ENCODE peak calls at places on chromosomes 4 and X, in four cellular contexts. M, V, S and Y are unnamed samples.

GRCh38 chr4:15479089-15479912 is 9.6 kb downstream of the CC2D2A start:
- DNase-seq in M (peak; percentile 17), V (peak; percentile 91), S (peak; percentile 86), Y (peak; percentile 38)

GRCh38 chr4:140049924-140050681 is 103.9 kb downstream of the MAML3 start:
- DNase-seq in M (no peak), V (peak; percentile 35), S (no peak), Y (no peak)

GRCh38 chr4:189090174-189090814 is 850.4 kb upstream of the FRG1 start:
- DNase-seq in M (no peak), V (peak; percentile 28), S (peak; percentile 30), Y (no peak)

GRCh38 chr4:120921456-120922389 is 803 bp downstream of the PRDM5 start:
- DNase-seq in M (peak; percentile 9), V (peak; percentile 75), S (peak; percentile 50), Y (peak; percentile 32)

GRCh38 chr4:2954358-2955185 is 8.6 kb downstream of the NOP14 start:
- DNase-seq in M (peak; percentile 78), V (no peak), S (no peak), Y (no peak)

GRCh38 chrX:13647709-13648212 is 5.2 kb upstream of the TCEANC start:
- DNase-seq in M (no peak), V (peak; percentile 72), S (peak; percentile 27), Y (no peak)

GRCh38 chr4:70728096-70728495 is 6.3 kb downstream of the RUFY3 start:
- DNase-seq in M (no peak), V (peak; percentile 25), S (no peak), Y (no peak)

GRCh38 chrX:130086414-130087207 is 23.7 kb downstream of the ELF4 start:
- DNase-seq in M (peak; percentile 80), V (no peak), S (no peak), Y (no peak)

GRCh38 chrX:110167952-110168451 is 149.9 kb downstream of the AMMECR1 start:
- DNase-seq in M (no peak), V (no peak), S (peak; percentile 41), Y (peak; percentile 15)

GRCh38 chrX:153958605-153959004 is 13.0 kb downstream of the HCFC1 start:
- DNase-seq in M (no peak), V (no peak), S (no peak), Y (no peak)

GRCh38 chr4:14835288-14835687 is 167.0 kb upstream of the CPEB2 start:
- DNase-seq in M (no peak), V (no peak), S (no peak), Y (no peak)

GRCh38 chr4:188127157-188127874 is 11.9 kb upstream of the TRIML1 start:
- DNase-seq in M (no peak), V (peak; percentile 87), S (peak; percentile 58), Y (no peak)

GRCh38 chrX:25721564-25721963 is 416.6 kb upstream of the MAGEB18 start:
- DNase-seq in M (no peak), V (peak; percentile 0), S (no peak), Y (no peak)

GRCh38 chr4:10917475-10918103 is 233.0 kb upstream of the CLNK start:
- DNase-seq in M (no peak), V (peak; percentile 12), S (no peak), Y (no peak)

GRCh38 chr4:168614316-168615057 is 117.6 kb downstream of the PALLD start:
- DNase-seq in M (no peak), V (no peak), S (no peak), Y (no peak)

GRCh38 chr4:4712800-4713528 is 146.5 kb upstream of the MSX1 start:
- DNase-seq in M (no peak), V (peak; percentile 5), S (no peak), Y (no peak)

GRCh38 chr4:74094227-74094626 is 4.8 kb downstream of the CXCL2 start:
- DNase-seq in M (no peak), V (no peak), S (no peak), Y (no peak)

GRCh38 chr4:169800541-169800940 is 42.8 kb upstream of the HPF1 start:
- DNase-seq in M (no peak), V (no peak), S (no peak), Y (no peak)

GRCh38 chr4:122647656-122648055 is 26.8 kb upstream of the IL21 start:
- DNase-seq in M (no peak), V (no peak), S (no peak), Y (no peak)

GRCh38 chr4:40448875-40449274 is 113.7 kb downstream of the CHRNA9 start:
- DNase-seq in M (no peak), V (no peak), S (no peak), Y (no peak)

GRCh38 chr4:151169223-151169622 is 69.8 kb downstream of the RPS3A start:
- DNase-seq in M (no peak), V (peak; percentile 98), S (peak; percentile 93), Y (no peak)

GRCh38 chr4:126907389-126907788 is 725.4 kb upstream of the INTU start:
- DNase-seq in M (no peak), V (no peak), S (no peak), Y (no peak)

GRCh38 chrX:23578079-23578478 is 89.2 kb upstream of the PRDX4 start:
- DNase-seq in M (no peak), V (peak; percentile 16), S (peak; percentile 2), Y (no peak)

GRCh38 chrX:112803060-112803459 is 37.6 kb downstream of the AMOT start:
- DNase-seq in M (no peak), V (no peak), S (no peak), Y (no peak)

GRCh38 chrX:71509289-71509688 is 23.6 kb upstream of the OGT start:
- DNase-seq in M (no peak), V (no peak), S (no peak), Y (no peak)

GRCh38 chrX:7706032-7706431 is 136.9 kb upstream of the VCX start:
- DNase-seq in M (no peak), V (no peak), S (peak; percentile 3), Y (no peak)

GRCh38 chr4:37812713-37813112 is 13.8 kb upstream of the PGM2 start:
- DNase-seq in M (no peak), V (peak; percentile 60), S (peak; percentile 40), Y (no peak)

GRCh38 chr4:169730564-169730963 is 27.2 kb downstream of the HPF1 start:
- DNase-seq in M (no peak), V (no peak), S (no peak), Y (no peak)

GRCh38 chrX:130563476-130563875 is 161.7 kb downstream of the RBMX2 start:
- DNase-seq in M (no peak), V (no peak), S (no peak), Y (no peak)

GRCh38 chrX:23907106-23907495 is 637 bp downstream of the APOO start:
- DNase-seq in M (no peak), V (no peak), S (no peak), Y (no peak)

GRCh38 chr4:77010841-77011354 is 61.3 kb downstream of the SEPTIN11 start:
- DNase-seq in M (no peak), V (peak; percentile 93), S (peak; percentile 86), Y (no peak)

GRCh38 chrX:46819136-46819535 is 17.7 kb upstream of the RP2 start:
- DNase-seq in M (no peak), V (no peak), S (peak; percentile 30), Y (no peak)

GRCh38 chr4:105979506-105979905 is 84.2 kb downstream of the NPNT start:
- DNase-seq in M (no peak), V (peak; percentile 62), S (peak; percentile 56), Y (no peak)

GRCh38 chr4:69467797-69468196 is 27.9 kb downstream of the UGT2B4 start:
- DNase-seq in M (no peak), V (no peak), S (no peak), Y (no peak)

GRCh38 chr4:55008166-55009056 is 117.0 kb downstream of the KDR start:
- DNase-seq in M (peak; percentile 2), V (peak; percentile 16), S (no peak), Y (no peak)
- TF ChIP-seq CTCF in M (peak; percentile 59), V (peak; percentile 49), S (peak; percentile 70), Y (no peak)

DNA sequence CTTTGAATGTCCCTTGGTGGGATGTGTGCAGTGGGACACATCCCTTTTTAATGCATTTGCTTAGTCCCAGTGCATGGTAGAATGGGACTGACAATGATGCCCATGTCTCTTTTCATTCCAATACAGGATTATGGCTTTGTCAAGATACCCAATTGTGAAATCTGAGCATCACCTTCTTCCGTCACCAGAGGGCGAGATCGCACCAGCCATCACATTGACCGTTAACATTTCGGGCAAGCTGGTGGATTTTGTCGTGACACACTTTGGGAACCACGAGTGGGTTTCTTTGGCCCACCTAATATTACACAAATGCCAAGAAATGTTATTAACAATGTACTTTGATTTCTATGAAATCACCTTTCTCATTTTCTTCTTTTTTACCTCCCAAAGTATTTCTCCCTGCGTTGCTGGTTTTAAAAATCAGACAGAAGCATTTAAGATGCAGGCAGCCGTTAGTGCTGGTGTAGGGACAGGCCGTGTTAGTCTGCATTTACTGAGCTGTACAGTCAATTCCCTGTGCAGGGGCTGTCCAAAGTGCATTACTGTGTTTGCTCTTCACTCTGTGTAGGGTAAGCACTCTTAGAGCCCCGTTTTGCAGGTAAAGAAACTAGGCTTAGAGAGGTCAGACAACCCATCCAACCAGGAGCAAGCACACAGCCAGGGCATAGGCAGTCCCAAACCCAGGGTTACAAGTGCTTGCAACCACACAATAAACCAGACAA is 46.5 kb downstream of the CWH43 start:
- DNase-seq in M (no peak), V (peak; percentile 24), S (no peak), Y (no peak)
- TF ChIP-seq CTCF in M (peak; percentile 55), V (peak; percentile 68), S (peak; percentile 77), Y (no peak)

GRCh38 chr4:6107114-6107791 is 89.0 kb upstream of the C4orf50 start:
- DNase-seq in M (no peak), V (no peak), S (no peak), Y (no peak)

GRCh38 chr4:6106156-6106555 is 87.9 kb upstream of the C4orf50 start:
- DNase-seq in M (no peak), V (no peak), S (no peak), Y (no peak)

GRCh38 chr4:6107886-6108285 is 89.7 kb upstream of the C4orf50 start:
- DNase-seq in M (no peak), V (no peak), S (no peak), Y (no peak)

GRCh38 chr4:6105311-6105911 is 87.2 kb upstream of the C4orf50 start:
- DNase-seq in M (no peak), V (no peak), S (no peak), Y (no peak)

DNA sequence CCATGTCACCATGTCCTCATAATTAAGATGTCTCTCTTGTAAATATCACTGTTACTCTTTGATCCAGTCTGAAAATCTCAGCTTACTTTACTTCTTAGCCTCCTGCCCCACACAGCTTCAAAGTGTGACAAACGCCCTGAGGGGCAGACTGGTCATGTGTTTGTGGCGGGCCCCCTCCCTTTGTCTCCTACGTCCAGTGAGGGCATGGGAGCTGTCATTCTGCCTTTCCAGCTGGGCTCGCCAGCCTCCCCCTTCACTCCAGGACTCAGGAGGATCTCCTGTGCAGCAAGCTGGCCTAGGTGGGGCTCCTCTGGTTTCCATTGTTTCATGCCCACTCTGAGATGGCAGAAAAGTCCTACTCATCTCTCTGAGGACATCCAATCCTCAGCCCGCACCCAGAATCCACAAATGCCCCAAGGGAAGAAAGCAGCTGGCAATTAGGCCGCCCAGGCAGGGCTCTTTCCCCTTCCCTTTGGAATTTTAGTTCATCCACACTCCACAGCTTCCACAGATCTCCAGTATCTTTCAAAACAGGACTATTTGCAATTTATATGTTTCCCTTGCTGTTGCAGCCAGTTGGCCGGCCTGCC is 86.4 kb upstream of the C4orf50 start:
- DNase-seq in M (no peak), V (no peak), S (no peak), Y (no peak)
- TF ChIP-seq CTCF in M (no peak), V (no peak), S (no peak), Y (no peak)

DNA sequence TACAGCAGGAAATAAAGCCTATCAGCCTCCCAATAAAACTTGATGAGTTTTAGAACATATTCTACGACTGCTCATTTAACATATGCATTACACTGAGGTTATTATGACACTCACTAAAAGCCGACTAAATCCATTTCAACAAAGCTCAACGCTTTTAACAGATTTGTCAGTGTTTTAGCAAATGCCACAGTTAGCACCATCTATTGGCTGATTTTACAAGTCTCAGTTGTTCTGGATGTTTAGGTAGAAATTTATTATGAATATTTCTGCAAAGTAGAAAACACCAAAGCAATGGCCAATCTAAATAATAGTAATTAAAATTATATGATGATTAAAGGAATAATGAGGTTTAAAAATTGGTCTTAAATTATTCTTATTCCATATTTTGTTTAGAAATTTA is 993.2 kb upstream of the PCDH7 start:
- DNase-seq in M (no peak), V (no peak), S (no peak), Y (no peak)
- TF ChIP-seq CTCF in M (no peak), V (no peak), S (peak; percentile 57), Y (no peak)